ENCODE peak calls at places on chromosomes 2 and 18, in six cellular contexts. A, O, Z, P, V and R are unnamed samples.

GRCh38 chr2:231648579-231649174 is 56.0 kb downstream of the TEX44 start:
- DNase-seq in A (peak; percentile 89), O (peak; percentile 89), Z (peak; percentile 61), P (peak; percentile 78), V (peak; percentile 92), R (peak; percentile 89)

GRCh38 chr2:86791574-86791973 is 861 bp upstream of the CD8A start:
- DNase-seq in A (no peak), O (no peak), Z (no peak), P (no peak), V (no peak), R (peak; percentile 77)

GRCh38 chr2:113260930-113261329 is 17.8 kb downstream of the PAX8 start:
- DNase-seq in A (no peak), O (no peak), Z (no peak), P (no peak), V (no peak), R (no peak)

GRCh38 chr2:200373973-200374416 is 67.5 kb downstream of the SPATS2L start:
- DNase-seq in A (no peak), O (peak; percentile 21), Z (no peak), P (no peak), V (no peak), R (no peak)

GRCh38 chr18:14969507-14969906 is 221.5 kb downstream of the ANKRD30B start:
- DNase-seq in A (no peak), O (no peak), Z (no peak), P (no peak), V (no peak), R (no peak)

GRCh38 chr18:57432765-57433400 is 2.3 kb upstream of the ONECUT2 start:
- DNase-seq in A (no peak), O (no peak), Z (no peak), P (no peak), V (no peak), R (no peak)

GRCh38 chr2:211730215-211730614 is 808.4 kb downstream of the ERBB4 start:
- DNase-seq in A (no peak), O (no peak), Z (no peak), P (no peak), V (no peak), R (no peak)

GRCh38 chr2:177717831-177718618 is 325.5 kb downstream of the AGPS start:
- DNase-seq in A (no peak), O (no peak), Z (no peak), P (peak; percentile 7), V (no peak), R (no peak)

GRCh38 chr2:71551631-71551915 is 98.2 kb downstream of the DYSF start:
- DNase-seq in A (no peak), O (no peak), Z (no peak), P (no peak), V (no peak), R (no peak)

GRCh38 chr2:26559556-26559955 is 81.6 kb downstream of the CIB4 start:
- DNase-seq in A (no peak), O (no peak), Z (no peak), P (no peak), V (no peak), R (peak; percentile 30)

GRCh38 chr2:96856776-96857673 is 791 bp downstream of the ANKRD39 start:
- DNase-seq in A (no peak), O (peak; percentile 45), Z (no peak), P (no peak), V (no peak), R (no peak)

GRCh38 chr18:23650963-23651927 is 11.5 kb downstream of the ANKRD29 start:
- DNase-seq in A (no peak), O (no peak), Z (peak; percentile 8), P (no peak), V (no peak), R (no peak)

GRCh38 chr2:13698847-13699246 is 933.7 kb upstream of the LRATD1 start:
- DNase-seq in A (no peak), O (no peak), Z (no peak), P (no peak), V (no peak), R (no peak)

GRCh38 chr2:218985325-218986091 is 524 bp upstream of the FEV start:
- DNase-seq in A (no peak), O (no peak), Z (no peak), P (no peak), V (no peak), R (no peak)

GRCh38 chr2:85596486-85597143 is 1.1 kb downstream of the RNF181 start:
- DNase-seq in A (no peak), O (no peak), Z (no peak), P (no peak), V (no peak), R (no peak)

GRCh38 chr2:36165132-36165531 is 190.4 kb upstream of the CRIM1 start:
- DNase-seq in A (no peak), O (no peak), Z (no peak), P (no peak), V (no peak), R (no peak)

GRCh38 chr2:41963661-41964525 is 83.9 kb upstream of the PKDCC start:
- DNase-seq in A (no peak), O (peak; percentile 85), Z (no peak), P (no peak), V (no peak), R (no peak)

GRCh38 chr2:231413456-231413855 is 17.9 kb downstream of the B3GNT7 start:
- DNase-seq in A (no peak), O (no peak), Z (no peak), P (no peak), V (no peak), R (no peak)

GRCh38 chr18:26134110-26134509 is 441 bp downstream of the PSMA8 start:
- DNase-seq in A (no peak), O (no peak), Z (no peak), P (no peak), V (no peak), R (no peak)

GRCh38 chr2:98465456-98466201 is 21.0 kb downstream of the INPP4A start:
- DNase-seq in A (peak; percentile 75), O (peak; percentile 90), Z (no peak), P (no peak), V (no peak), R (peak; percentile 92)

GRCh38 chr2:584863-585823 is 92.1 kb downstream of the TMEM18 start:
- DNase-seq in A (no peak), O (no peak), Z (no peak), P (no peak), V (no peak), R (no peak)

GRCh38 chr2:82781516-82781915 is 1677.6 kb downstream of the SUCLG1 start:
- DNase-seq in A (no peak), O (no peak), Z (no peak), P (no peak), V (no peak), R (no peak)

GRCh38 chr18:46894124-46894523 is 23.2 kb downstream of the PIAS2 start:
- DNase-seq in A (no peak), O (no peak), Z (no peak), P (no peak), V (no peak), R (no peak)

GRCh38 chr2:191218292-191218898 is 26.8 kb upstream of the MYO1B start:
- DNase-seq in A (peak; percentile 51), O (peak; percentile 41), Z (no peak), P (peak; percentile 67), V (no peak), R (no peak)

GRCh38 chr2:42567806-42568429 is 514 bp upstream of the MTA3 start:
- DNase-seq in A (peak; percentile 55), O (peak; percentile 72), Z (peak; percentile 23), P (no peak), V (peak; percentile 53), R (peak; percentile 82)

GRCh38 chr2:2699117-2699497 is 368.0 kb upstream of the MYT1L start:
- DNase-seq in A (no peak), O (no peak), Z (no peak), P (no peak), V (no peak), R (no peak)

GRCh38 chr2:66346241-66346664 is 88.7 kb upstream of the MEIS1 start:
- DNase-seq in A (no peak), O (no peak), Z (no peak), P (no peak), V (no peak), R (no peak)

GRCh38 chr2:130744287-130745117 is 10.8 kb upstream of the AMER3 start:
- DNase-seq in A (no peak), O (peak; percentile 54), Z (no peak), P (no peak), V (no peak), R (no peak)

DNA sequence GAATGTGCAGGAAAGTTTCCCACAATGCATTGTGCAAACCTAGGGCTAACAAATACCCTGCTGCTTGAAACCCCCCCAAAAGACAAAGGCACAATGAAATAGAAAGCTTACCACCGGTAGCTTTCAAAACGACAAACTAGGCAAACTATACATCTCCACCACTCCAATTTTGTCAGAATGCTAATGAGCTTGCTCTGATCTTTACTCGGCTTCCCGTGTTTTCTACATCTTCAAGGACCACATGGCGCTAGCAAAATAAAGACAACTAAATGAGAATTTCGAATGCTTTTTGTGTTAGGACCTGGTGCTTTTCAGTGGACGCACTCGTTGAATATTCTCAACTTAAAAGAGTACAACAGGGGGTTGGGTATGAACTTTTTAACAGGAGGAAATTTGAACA is 37.2 kb upstream of the OTX1 start:
- DNase-seq in A (no peak), O (no peak), Z (no peak), P (no peak), V (no peak), R (no peak)
- H3K4me1 ChIP-seq in A (no peaks in the 10 kb centered on the region), O (no peaks in the 10 kb centered on the region), Z (no peaks in the 10 kb centered on the region), P (no peaks in the 10 kb centered on the region), V (no peaks in the 10 kb centered on the region), R (no peaks in the 10 kb centered on the region)

GRCh38 chr18:78825168-78825567 is 154.4 kb upstream of the SALL3 start:
- DNase-seq in A (no peak), O (no peak), Z (no peak), P (no peak), V (no peak), R (no peak)
- H3K9me3 ChIP-seq in A (no peaks in the 10 kb centered on the region), O (no peaks in the 10 kb centered on the region), Z (no peaks in the 10 kb centered on the region), P (no peaks in the 10 kb centered on the region), V (no peaks in the 10 kb centered on the region), R (no peaks in the 10 kb centered on the region)

GRCh38 chr2:241842620-241843211 is 16.0 kb downstream of the PDCD1 start:
- DNase-seq in A (peak; percentile 50), O (peak; percentile 65), Z (no peak), P (no peak), V (peak; percentile 51), R (peak; percentile 86)
- TF ChIP-seq POLR2AphosphoS5 in A (peak; percentile 48), O (peak; percentile 49), Z (no peak), P (no peak), V (no peak), R (peak; percentile 74)

GRCh38 chr2:6856548-6856920 is 9.2 kb downstream of the CMPK2 start:
- DNase-seq in A (no peak), O (no peak), Z (no peak), P (no peak), V (no peak), R (no peak)

GRCh38 chr2:6852210-6852609 is 13.5 kb downstream of the CMPK2 start:
- DNase-seq in A (no peak), O (no peak), Z (no peak), P (no peak), V (no peak), R (no peak)

DNA sequence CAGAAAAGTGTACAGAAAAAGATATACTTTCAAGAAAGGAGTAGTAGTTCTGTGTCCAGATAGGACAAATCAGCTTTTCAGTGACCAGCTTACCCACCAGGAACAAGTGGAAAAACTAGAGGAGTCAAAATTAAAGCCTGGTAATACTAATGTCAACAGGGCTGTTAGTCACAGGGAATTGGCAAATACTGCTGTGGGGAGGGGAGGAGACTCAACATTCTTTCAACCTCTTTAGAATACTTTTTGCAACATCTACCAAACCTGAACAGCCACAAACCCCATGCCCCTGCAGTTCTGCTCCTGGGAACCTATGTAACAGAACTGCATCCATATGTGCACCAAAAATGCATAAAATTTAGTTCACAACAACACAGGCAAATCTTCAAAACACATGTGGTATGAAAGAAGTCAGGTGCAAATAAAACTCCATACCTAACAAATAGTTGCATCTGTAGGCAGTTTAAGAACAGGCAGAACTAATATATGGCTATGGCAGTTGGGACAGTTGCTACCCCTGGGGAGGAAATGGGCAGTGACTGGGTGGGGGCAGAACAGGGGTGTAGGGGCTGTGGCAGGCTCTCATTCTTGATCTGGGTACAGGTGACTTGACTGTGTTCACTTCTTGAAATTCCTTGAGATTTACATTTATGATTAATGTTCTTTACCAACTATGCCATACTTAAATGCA is 9.7 kb downstream of the CMPK2 start:
- DNase-seq in A (no peak), O (no peak), Z (no peak), P (no peak), V (no peak), R (no peak)
- H3K4me1 ChIP-seq in A (no peaks in the 10 kb centered on the region), O (no peaks in the 10 kb centered on the region), Z (no peaks in the 10 kb centered on the region), P (no peaks in the 10 kb centered on the region), V (no peaks in the 10 kb centered on the region), R (no peaks in the 10 kb centered on the region)